ENCODE peak calls at places on chromosomes 6 and 20, in ten cellular contexts. B is fibroblast of pulmonary artery, Q is A549, L is brain microvascular endothelial cell, A is tibial artery, S is WTC11, O is esophagus squamous epithelium, D is uterus, V is H1, M is upper lobe of left lung. X is an unnamed sample.

GRCh38 chr6:37653933-37654565 is 43.6 kb downstream of the MDGA1 start:
- DNase-seq in B (peak; percentile 47), Q (peak; percentile 43), L (peak; percentile 74), A (no peak), S (peak; percentile 73), O (no peak), D (no peak), V (peak; percentile 81), M (no peak), X (peak; percentile 39)

GRCh38 chr6:125956506-125957390 is at the start of gene HINT3:
- DNase-seq in B (peak; percentile 98), Q (peak; percentile 78), L (peak; percentile 95), A (peak; percentile 97), S (peak; percentile 99), O (peak; percentile 81), D (peak; percentile 97), V (peak; percentile 99), M (peak; percentile 98), X (peak; percentile 99)

GRCh38 chr6:44415424-44415823 is 27.9 kb downstream of the CDC5L start:
- DNase-seq in B (no peak), Q (no peak), L (no peak), A (no peak), S (no peak), O (no peak), D (no peak), V (no peak), M (no peak), X (peak; percentile 32)

GRCh38 chr20:19976595-19977372 is 40.4 kb upstream of the NAA20 start:
- DNase-seq in B (peak; percentile 79), Q (peak; percentile 79), L (peak; percentile 73), A (peak; percentile 87), S (no peak), O (no peak), D (peak; percentile 62), V (peak; percentile 47), M (peak; percentile 85), X (no peak)

GRCh38 chr6:11538049-11538798 is 675 bp downstream of the TMEM170B start:
- DNase-seq in B (no peak), Q (peak; percentile 8), L (no peak), A (peak; percentile 72), S (peak; percentile 36), O (no peak), D (peak; percentile 34), V (peak; percentile 68), M (peak; percentile 90), X (peak; percentile 69)

GRCh38 chr6:166667886-166668620 is 41.0 kb upstream of the RPS6KA2 start:
- DNase-seq in B (no peak), Q (no peak), L (no peak), A (no peak), S (no peak), O (no peak), D (no peak), V (no peak), M (no peak), X (no peak)

GRCh38 chr20:23048283-23049200 is 930 bp downstream of the THBD start:
- DNase-seq in B (peak; percentile 49), Q (peak; percentile 76), L (no peak), A (peak; percentile 84), S (peak; percentile 78), O (no peak), D (peak; percentile 22), V (peak; percentile 80), M (peak; percentile 93), X (peak; percentile 77)

GRCh38 chr20:51525241-51526104 is 17.0 kb downstream of the NFATC2 start:
- DNase-seq in B (no peak), Q (no peak), L (no peak), A (no peak), S (no peak), O (no peak), D (no peak), V (no peak), M (no peak), X (no peak)

GRCh38 chr20:21393142-21393541 is 4.2 kb downstream of the NKX2-4 start:
- DNase-seq in B (no peak), Q (no peak), L (no peak), A (no peak), S (no peak), O (no peak), D (no peak), V (no peak), M (no peak), X (no peak)

GRCh38 chr6:56021943-56022342 is 146.6 kb upstream of the BMP5 start:
- DNase-seq in B (no peak), Q (no peak), L (no peak), A (no peak), S (peak; percentile 21), O (no peak), D (no peak), V (no peak), M (no peak), X (no peak)

GRCh38 chr6:97947841-97948240 is 664.8 kb upstream of the MMS22L start:
- DNase-seq in B (peak; percentile 73), Q (no peak), L (peak; percentile 9), A (no peak), S (no peak), O (no peak), D (no peak), V (no peak), M (no peak), X (no peak)

GRCh38 chr6:118509009-118509617 is 39.0 kb upstream of the PLN start:
- DNase-seq in B (peak; percentile 63), Q (peak; percentile 2), L (peak; percentile 40), A (no peak), S (no peak), O (no peak), D (no peak), V (no peak), M (no peak), X (peak; percentile 9)

GRCh38 chr6:110999634-111000270 is 17.9 kb downstream of the RPF2 start:
- DNase-seq in B (peak; percentile 68), Q (no peak), L (no peak), A (no peak), S (no peak), O (no peak), D (no peak), V (no peak), M (no peak), X (no peak)
- TF ChIP-seq CTCF in B (peak; percentile 51), Q (peak; percentile 63), L (peak; percentile 31), A (peak; percentile 18), S (no peak), O (peak; percentile 17), D (no peak), V (no peak), M (peak; percentile 21), X (no peak)

DNA sequence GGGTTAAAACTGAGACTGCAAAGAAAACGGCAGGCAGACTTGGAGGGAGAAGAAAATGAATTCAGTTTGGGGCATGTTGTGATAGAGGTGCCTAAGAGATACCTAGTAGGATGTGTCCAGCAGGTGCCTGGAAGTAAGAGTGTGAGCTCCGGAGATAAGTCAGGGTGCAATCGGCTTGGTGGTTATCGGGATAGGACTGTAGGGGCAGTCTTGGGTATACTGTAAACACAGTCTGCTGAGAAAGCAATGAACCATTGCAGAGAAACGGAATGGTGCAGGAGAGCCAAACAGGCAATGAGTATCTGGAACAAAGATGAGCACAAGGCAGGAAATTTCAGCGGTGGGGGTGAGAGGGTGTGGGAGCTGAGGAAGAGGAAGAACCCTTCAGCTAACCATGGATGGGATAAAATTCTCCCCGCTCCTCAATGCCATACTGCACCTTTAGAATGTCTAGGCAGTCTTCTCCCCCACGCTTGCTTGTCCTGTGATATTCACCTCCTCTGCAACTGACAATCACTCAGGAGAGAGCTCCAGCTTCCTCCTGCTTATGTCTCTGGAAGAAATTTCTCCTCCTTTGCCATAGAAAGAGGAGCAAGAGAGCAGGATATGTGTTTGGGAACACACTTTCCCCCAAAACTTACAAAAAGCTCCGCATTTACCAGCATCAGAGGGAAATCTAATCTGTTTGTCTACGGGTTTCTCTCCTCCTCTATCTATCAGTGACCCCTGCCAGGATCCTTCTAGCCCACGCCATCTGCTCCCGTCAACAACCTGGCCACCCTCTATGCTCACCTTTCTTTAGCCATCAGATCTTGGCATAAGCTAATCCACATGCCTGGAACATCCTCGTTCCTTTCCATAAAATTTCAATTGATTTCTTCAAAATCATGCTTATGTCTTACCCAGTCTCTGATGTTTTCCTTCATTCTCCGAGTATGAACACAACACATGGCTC is 381.7 kb upstream of the JARID2 start:
- DNase-seq in B (no peak), Q (no peak), L (no peak), A (no peak), S (no peak), O (no peak), D (no peak), V (no peak), M (no peak), X (no peak)
- TF ChIP-seq CTCF in B (peak; percentile 13), Q (no peak), L (peak; percentile 6), A (no peak), S (no peak), O (no peak), D (no peak), V (peak; percentile 66), M (no peak), X (no peak)

GRCh38 chr6:158208226-158208807 is 40.2 kb downstream of the GTF2H5 start:
- DNase-seq in B (peak; percentile 27), Q (no peak), L (no peak), A (no peak), S (no peak), O (no peak), D (no peak), V (no peak), M (no peak), X (no peak)

GRCh38 chr6:158219229-158219628 is 51.1 kb downstream of the GTF2H5 start:
- DNase-seq in B (peak; percentile 94), Q (no peak), L (peak; percentile 48), A (no peak), S (no peak), O (no peak), D (no peak), V (no peak), M (no peak), X (no peak)

GRCh38 chr6:158211273-158212055 is 43.3 kb downstream of the GTF2H5 start:
- DNase-seq in B (peak; percentile 39), Q (no peak), L (no peak), A (no peak), S (no peak), O (no peak), D (no peak), V (no peak), M (no peak), X (no peak)

GRCh38 chr6:158218467-158218866 is 50.3 kb downstream of the GTF2H5 start:
- DNase-seq in B (no peak), Q (no peak), L (no peak), A (no peak), S (no peak), O (no peak), D (no peak), V (no peak), M (no peak), X (no peak)

GRCh38 chr6:158213925-158214674 is 46.0 kb downstream of the GTF2H5 start:
- DNase-seq in B (peak; percentile 93), Q (peak; percentile 35), L (peak; percentile 83), A (peak; percentile 71), S (peak; percentile 66), O (no peak), D (peak; percentile 43), V (no peak), M (no peak), X (peak; percentile 81)
- TF ChIP-seq CTCF in B (peak; percentile 84), Q (peak; percentile 73), L (peak; percentile 81), A (peak; percentile 59), S (no peak), O (peak; percentile 47), D (peak; percentile 58), V (peak; percentile 86), M (peak; percentile 55), X (peak; percentile 60)

DNA sequence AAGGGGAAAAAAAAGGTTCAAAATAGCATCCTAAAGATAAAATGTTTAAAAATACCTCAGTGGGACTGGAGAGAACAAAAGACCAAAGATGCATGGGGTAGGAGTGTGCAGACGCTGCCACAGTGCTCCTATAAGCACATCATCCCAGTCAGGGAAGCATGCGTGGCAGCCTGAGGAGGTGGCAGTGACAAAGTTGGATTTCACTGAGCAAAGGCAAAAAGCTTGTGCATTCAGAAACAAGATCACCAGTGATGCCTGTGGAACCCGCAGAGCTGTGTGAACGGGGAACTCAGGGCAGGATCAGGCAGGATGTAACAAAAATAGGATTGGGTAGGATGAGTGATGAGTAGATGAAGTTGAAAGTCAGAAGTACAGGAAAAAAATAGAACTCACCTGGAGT is 116.1 kb downstream of the RIMS1 start:
- DNase-seq in B (no peak), Q (no peak), L (no peak), A (no peak), S (no peak), O (no peak), D (no peak), V (no peak), M (no peak), X (no peak)
- TF ChIP-seq CTCF in B (no peak), Q (no peak), L (no peak), A (no peak), S (no peak), O (no peak), D (no peak), V (no peak), M (no peak), X (no peak)